ENCODE peak calls at places on chromosomes 7 and 10, in seven cellular contexts. Q is PC-9, V is transverse colon, S is keratinocyte, A is A549, K is A673, O is breast epithelium. J is an unnamed sample. For H3K4me1, the result is how much of the 10 kb centered on the place peaks cover.

GRCh38 chr7:99730262-99730810 is 4.7 kb downstream of the CYP3A7 start:
- DNase-seq in Q (no peak), V (no peak), S (no peak), A (no peak), K (no peak), O (no peak), J (no peak)

GRCh38 chr7:66839814-66840213 is 81.2 kb upstream of the TMEM248 start:
- DNase-seq in Q (no peak), V (no peak), S (no peak), A (no peak), K (no peak), O (no peak), J (peak)

GRCh38 chr7:99975782-99976521 is at the start of gene AZGP1:
- DNase-seq in Q (no peak), V (peak), S (no peak), A (no peak), K (no peak), O (peak), J (peak)

GRCh38 chr10:109987413-109987812 is 20.4 kb upstream of the ADD3 start:
- DNase-seq in Q (no peak), V (no peak), S (no peak), A (no peak), K (no peak), O (no peak), J (no peak)

GRCh38 chr7:104552102-104552501 is 223.7 kb downstream of the LHFPL3 start:
- DNase-seq in Q (no peak), V (peak), S (no peak), A (no peak), K (peak), O (no peak), J (peak)

GRCh38 chr10:105070980-105071379 is 429.9 kb downstream of the SORCS3 start:
- DNase-seq in Q (no peak), V (no peak), S (no peak), A (no peak), K (no peak), O (no peak), J (no peak)

GRCh38 chr7:2622869-2623697 is 8.7 kb upstream of the TTYH3 start:
- DNase-seq in Q (no peak), V (peak), S (no peak), A (no peak), K (no peak), O (no peak), J (no peak)

GRCh38 chr10:102492344-102492939 is 10.1 kb downstream of the ACTR1A start:
- DNase-seq in Q (no peak), V (no peak), S (no peak), A (no peak), K (no peak), O (no peak), J (no peak)

GRCh38 chr7:137743021-137743420 is 103.8 kb downstream of the DGKI start:
- DNase-seq in Q (no peak), V (no peak), S (no peak), A (no peak), K (no peak), O (no peak), J (no peak)

GRCh38 chr7:73353243-73353642 is 25.3 kb downstream of the FKBP6 start:
- DNase-seq in Q (no peak), V (no peak), S (no peak), A (no peak), K (peak), O (no peak), J (no peak)

GRCh38 chr7:44177570-44178131 is 11.6 kb downstream of the GCK start:
- DNase-seq in Q (peak), V (no peak), S (no peak), A (no peak), K (peak), O (no peak), J (no peak)

GRCh38 chr10:46543379-46544014 is 13.0 kb downstream of the GPRIN2 start:
- DNase-seq in Q (no peak), V (peak), S (no peak), A (no peak), K (no peak), O (no peak), J (peak)

GRCh38 chr10:73889014-73889413 is 14.7 kb upstream of the CAMK2G start:
- DNase-seq in Q (peak), V (peak), S (peak), A (no peak), K (peak), O (peak), J (no peak)

GRCh38 chr7:129334473-129334872 is 99.8 kb upstream of the STRIP2 start:
- DNase-seq in Q (no peak), V (no peak), S (no peak), A (no peak), K (no peak), O (no peak), J (no peak)

GRCh38 chr7:139341058-139341775 is at the start of gene FMC1:
- DNase-seq in Q (peak), V (peak), S (peak), A (peak), K (peak), O (peak), J (peak)

GRCh38 chr7:134907639-134908038 is 78.7 kb upstream of the AGBL3 start:
- DNase-seq in Q (no peak), V (no peak), S (no peak), A (no peak), K (no peak), O (peak), J (no peak)

GRCh38 chr7:984361-985126 is 1.6 kb downstream of the CYP2W1 start:
- DNase-seq in Q (no peak), V (no peak), S (no peak), A (no peak), K (no peak), O (no peak), J (peak)

GRCh38 chr10:63114031-63114814 is 18.9 kb upstream of the NRBF2 start:
- DNase-seq in Q (peak), V (peak), S (no peak), A (no peak), K (no peak), O (peak), J (peak)
- H3K27ac ChIP-seq in Q (peak), V (peak), S (no peak), A (peak), K (no peak), O (peak), J (peak)

GRCh38 chr7:45982132-45982531 is 61.1 kb upstream of the IGFBP3 start:
- DNase-seq in Q (no peak), V (no peak), S (no peak), A (no peak), K (no peak), O (no peak), J (no peak)
- H3K4me1 ChIP-seq in Q (under half), V (under half), S (under half), A (under half), K (under half), O (under half), J (under half)

GRCh38 chr10:107163086-107163880 is 1.2 kb downstream of the SORCS1 start:
- DNase-seq in Q (no peak), V (no peak), S (no peak), A (no peak), K (no peak), O (no peak), J (no peak)

GRCh38 chr10:107165007-107165406 is 501 bp upstream of the SORCS1 start:
- DNase-seq in Q (no peak), V (no peak), S (no peak), A (no peak), K (peak), O (no peak), J (no peak)

GRCh38 chr10:107163904-107164861 is at the start of gene SORCS1:
- DNase-seq in Q (no peak), V (peak), S (no peak), A (no peak), K (peak), O (no peak), J (peak)

GRCh38 chr10:107168739-107169138 is 4.2 kb upstream of the SORCS1 start:
- DNase-seq in Q (no peak), V (no peak), S (no peak), A (no peak), K (no peak), O (no peak), J (no peak)

GRCh38 chr10:107166378-107166777 is 1.9 kb upstream of the SORCS1 start:
- DNase-seq in Q (no peak), V (no peak), S (no peak), A (no peak), K (peak), O (no peak), J (no peak)
- TF ChIP-seq CTCF in Q (no peak), V (no peak), S (no peak), A (no peak), K (peak), O (no peak), J (no peak)

GRCh38 chr7:50309736-50310135 is 5.2 kb downstream of the IKZF1 start:
- DNase-seq in Q (no peak), V (no peak), S (no peak), A (no peak), K (no peak), O (no peak), J (no peak)

GRCh38 chr7:50312176-50312575 is 7.7 kb downstream of the IKZF1 start:
- DNase-seq in Q (no peak), V (no peak), S (no peak), A (no peak), K (no peak), O (no peak), J (no peak)

GRCh38 chr7:50309130-50309478 is 4.6 kb downstream of the IKZF1 start:
- DNase-seq in Q (no peak), V (no peak), S (no peak), A (no peak), K (no peak), O (no peak), J (no peak)

GRCh38 chr7:50308301-50309129 is 4.0 kb downstream of the IKZF1 start:
- DNase-seq in Q (no peak), V (no peak), S (no peak), A (no peak), K (no peak), O (no peak), J (no peak)

GRCh38 chr7:50310361-50310760 is 5.8 kb downstream of the IKZF1 start:
- DNase-seq in Q (no peak), V (no peak), S (no peak), A (no peak), K (no peak), O (no peak), J (no peak)
- H3K27ac ChIP-seq in Q (no peak), V (peak), S (no peak), A (no peak), K (no peak), O (no peak), J (no peak)

DNA sequence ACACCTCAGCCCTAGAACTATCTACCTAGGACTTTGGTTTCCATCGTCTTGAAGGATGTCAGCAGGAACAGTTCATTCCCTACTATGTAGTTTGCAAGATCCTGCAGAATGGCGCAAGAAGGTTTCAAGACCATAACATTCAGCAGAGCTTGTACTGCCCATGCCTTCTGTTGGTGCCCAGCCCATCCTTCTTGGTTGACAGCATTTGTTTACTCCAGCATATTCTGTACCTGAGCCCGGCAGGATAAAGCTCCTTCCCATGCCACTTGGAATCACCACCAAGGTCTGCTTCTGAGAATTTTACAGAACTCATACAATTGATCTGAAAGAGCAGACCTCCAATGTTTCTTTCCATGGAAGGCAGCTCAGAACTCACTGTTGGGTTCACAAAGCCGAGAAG is 150.8 kb downstream of the ARID5B start:
- DNase-seq in Q (no peak), V (no peak), S (no peak), A (no peak), K (no peak), O (no peak), J (no peak)
- H3K4me1 ChIP-seq in Q (under half), V (half or more), S (under half), A (under half), K (half or more), O (under half), J (under half)

GRCh38 chr10:15293862-15294835 is 76.9 kb downstream of the FAM171A1 start:
- DNase-seq in Q (no peak), V (no peak), S (no peak), A (no peak), K (peak), O (no peak), J (no peak)

GRCh38 chr10:15290150-15290549 is 80.9 kb downstream of the FAM171A1 start:
- DNase-seq in Q (no peak), V (no peak), S (no peak), A (no peak), K (no peak), O (no peak), J (no peak)

GRCh38 chr10:15295540-15296325 is 75.4 kb downstream of the FAM171A1 start:
- DNase-seq in Q (no peak), V (no peak), S (no peak), A (no peak), K (no peak), O (no peak), J (no peak)

DNA sequence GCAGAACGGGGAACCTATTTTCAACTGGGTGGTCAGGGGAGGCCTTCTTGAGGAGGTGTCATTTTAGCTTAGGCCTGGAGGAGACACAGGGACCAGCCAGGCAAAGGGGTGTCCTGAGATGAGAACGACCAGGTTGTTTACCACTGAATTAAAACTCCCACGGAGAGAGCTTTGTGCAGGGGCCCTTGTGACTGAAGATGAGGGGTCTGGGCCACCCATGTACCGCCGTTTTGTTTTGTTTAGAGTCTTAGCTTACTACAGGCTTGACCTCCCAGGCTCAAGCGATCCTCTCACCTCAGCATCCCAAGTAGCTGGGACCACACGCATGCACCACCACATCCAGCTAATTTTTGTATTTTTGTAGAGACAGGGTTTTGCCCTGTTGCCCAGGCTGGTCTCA is 80.4 kb downstream of the FAM171A1 start:
- DNase-seq in Q (no peak), V (no peak), S (no peak), A (no peak), K (no peak), O (no peak), J (no peak)
- TF ChIP-seq CTCF in Q (no peak), V (no peak), S (no peak), A (no peak), K (no peak), O (no peak), J (no peak)